ENCODE peak calls at places on chromosomes 5 and 9, in seven cellular contexts. R is aorta, I is upper lobe of right lung, S is lower lobe of right lung, A is dorsolateral prefrontal cortex, D is small intestine, C is neural progenitor cell. N is an unnamed sample.

GRCh38 chr9:18739641-18740318 is 265.8 kb downstream of the ADAMTSL1 start:
- DNase-seq in S (no peak), C (no peak), I (no peak), D (no peak), R (no peak), A (no peak), N (no peak)

GRCh38 chr5:60352992-60353391 is 347.0 kb downstream of the DEPDC1B start:
- DNase-seq in S (no peak), C (no peak), R (no peak), A (no peak), I (no peak), D (no peak), N (no peak)

GRCh38 chr9:86239053-86239770 is 20.2 kb downstream of the C9orf153 start:
- DNase-seq in R (no peak), A (no peak), S (no peak), D (no peak), I (no peak), C (no peak), N (no peak)

GRCh38 chr9:81844131-81844567 is 84.1 kb upstream of the SPATA31D4 start:
- DNase-seq in A (no peak), I (no peak), C (no peak), D (no peak), R (no peak), S (no peak), N (peak)

GRCh38 chr5:142671276-142671675 is 14.6 kb downstream of the FGF1 start:
- DNase-seq in A (no peak), S (no peak), R (no peak), I (no peak), D (no peak), C (no peak), N (no peak)

GRCh38 chr9:694499-695154 is 146.9 kb upstream of the DMRT1 start:
- DNase-seq in R (no peak), S (no peak), A (no peak), C (no peak), I (no peak), D (no peak), N (no peak)

GRCh38 chr9:12784461-12785250 is 9.8 kb downstream of the LURAP1L start:
- DNase-seq in D (no peak), C (no peak), I (peak), S (peak), R (peak), A (no peak), N (no peak)

GRCh38 chr5:95761771-95762680 is 30.9 kb downstream of the RHOBTB3 start:
- DNase-seq in D (no peak), I (no peak), S (no peak), R (no peak), A (no peak), C (no peak), N (no peak)

GRCh38 chr9:89378541-89378940 is 60.2 kb downstream of the SECISBP2 start:
- DNase-seq in S (no peak), I (no peak), C (no peak), R (no peak), D (no peak), A (no peak), N (no peak)

GRCh38 chr5:115309751-115310370 is 13.4 kb upstream of the CCDC112 start:
- DNase-seq in S (no peak), I (no peak), D (peak), R (no peak), A (no peak), C (peak), N (no peak)

GRCh38 chr5:26482817-26483375 is 555.5 kb downstream of the CDH9 start:
- DNase-seq in I (no peak), S (no peak), R (no peak), D (no peak), A (no peak), C (peak), N (no peak)

GRCh38 chr5:23930985-23931384 is 423.6 kb downstream of the PRDM9 start:
- DNase-seq in D (no peak), C (no peak), R (no peak), I (no peak), S (no peak), A (no peak), N (no peak)

GRCh38 chr9:128881884-128882676 is at the start of the genes KYAT1 and LRRC8A:
- DNase-seq in A (peak), C (peak), S (peak), I (peak), D (peak), R (peak), N (peak)

GRCh38 chr5:41841325-41841724 is 28.9 kb downstream of the OXCT1 start:
- DNase-seq in S (no peak), A (no peak), D (no peak), C (no peak), R (no peak), I (no peak), N (no peak)

GRCh38 chr5:58261605-58262004 is 198.3 kb downstream of the PLK2 start:
- DNase-seq in S (no peak), I (no peak), C (no peak), D (no peak), A (no peak), R (no peak), N (no peak)

GRCh38 chr5:157038568-157039187 is 20.2 kb downstream of the HAVCR1 start:
- DNase-seq in C (no peak), S (no peak), A (no peak), D (no peak), I (no peak), R (no peak), N (no peak)

GRCh38 chr9:38649731-38650363 is 29.5 kb upstream of the ANKRD18A start:
- DNase-seq in A (no peak), S (no peak), C (no peak), R (no peak), D (no peak), I (no peak), N (no peak)

GRCh38 chr5:134184155-134185135 is 7.7 kb upstream of the SKP1 start:
- DNase-seq in C (peak), A (peak), D (peak), I (peak), R (peak), S (peak), N (peak)

GRCh38 chr5:133409210-133409674 is 203.1 kb downstream of the FSTL4 start:
- DNase-seq in R (no peak), I (no peak), D (no peak), C (no peak), A (no peak), S (no peak), N (no peak)

GRCh38 chr5:108345541-108346171 is 36.2 kb downstream of the FBXL17 start:
- DNase-seq in S (no peak), C (peak), I (no peak), D (peak), A (no peak), R (no peak), N (no peak)

GRCh38 chr5:145536133-145536532 is 299.0 kb downstream of the PRELID2 start:
- DNase-seq in I (no peak), S (no peak), C (no peak), R (no peak), D (peak), A (no peak), N (no peak)

GRCh38 chr5:6159864-6160199 is 218.5 kb downstream of the MED10 start:
- DNase-seq in S (no peak), C (peak), R (no peak), D (no peak), I (no peak), A (no peak), N (peak)

GRCh38 chr5:131630208-131630962 is 4.6 kb downstream of the RAPGEF6 start:
- DNase-seq in D (no peak), R (no peak), A (no peak), I (no peak), C (no peak), S (no peak), N (no peak)

GRCh38 chr9:36337865-36338264 is 62.2 kb downstream of the RNF38 start:
- DNase-seq in D (no peak), A (no peak), S (no peak), R (no peak), I (no peak), C (no peak), N (no peak)

GRCh38 chr5:180313677-180314076 is 21.8 kb upstream of the MAPK9 start:
- DNase-seq in R (no peak), I (peak), A (no peak), C (no peak), D (peak), S (peak), N (no peak)

GRCh38 chr9:98635374-98635773 is 73.4 kb downstream of the GABBR2 start:
- DNase-seq in A (no peak), D (no peak), R (no peak), I (no peak), S (no peak), C (no peak), N (no peak)

GRCh38 chr5:32805966-32806626 is 95.0 kb downstream of the NPR3 start:
- DNase-seq in A (no peak), C (no peak), I (no peak), R (no peak), D (no peak), S (no peak), N (no peak)

GRCh38 chr9:34123682-34124081 is 2.8 kb downstream of the DCAF12 start:
- DNase-seq in I (no peak), R (no peak), A (no peak), D (peak), C (no peak), S (peak), N (no peak)

GRCh38 chr5:15008911-15009310 is 137.3 kb upstream of the ANKH start:
- DNase-seq in C (no peak), S (no peak), R (no peak), D (no peak), A (no peak), I (no peak), N (no peak)

GRCh38 chr5:56610093-56610698 is 205.2 kb upstream of the MAP3K1 start:
- DNase-seq in R (no peak), C (no peak), A (no peak), S (no peak), D (no peak), I (no peak), N (no peak)

GRCh38 chr5:174825587-174825986 is 101.2 kb downstream of the MSX2 start:
- DNase-seq in A (no peak), C (no peak), R (no peak), I (no peak), D (no peak), S (no peak), N (no peak)

GRCh38 chr9:545480-545879 is 296.0 kb upstream of the DMRT1 start:
- DNase-seq in D (no peak), R (no peak), S (no peak), A (peak), C (no peak), I (no peak), N (no peak)

GRCh38 chr9:2634158-2634557 is 12.6 kb downstream of the VLDLR start:
- DNase-seq in R (no peak), C (no peak), A (no peak), D (no peak), I (no peak), S (no peak), N (no peak)

GRCh38 chr9:38031594-38031993 is 37.4 kb downstream of the SHB start:
- DNase-seq in S (no peak), D (peak), C (no peak), A (no peak), R (no peak), I (no peak), N (no peak)

DNA sequence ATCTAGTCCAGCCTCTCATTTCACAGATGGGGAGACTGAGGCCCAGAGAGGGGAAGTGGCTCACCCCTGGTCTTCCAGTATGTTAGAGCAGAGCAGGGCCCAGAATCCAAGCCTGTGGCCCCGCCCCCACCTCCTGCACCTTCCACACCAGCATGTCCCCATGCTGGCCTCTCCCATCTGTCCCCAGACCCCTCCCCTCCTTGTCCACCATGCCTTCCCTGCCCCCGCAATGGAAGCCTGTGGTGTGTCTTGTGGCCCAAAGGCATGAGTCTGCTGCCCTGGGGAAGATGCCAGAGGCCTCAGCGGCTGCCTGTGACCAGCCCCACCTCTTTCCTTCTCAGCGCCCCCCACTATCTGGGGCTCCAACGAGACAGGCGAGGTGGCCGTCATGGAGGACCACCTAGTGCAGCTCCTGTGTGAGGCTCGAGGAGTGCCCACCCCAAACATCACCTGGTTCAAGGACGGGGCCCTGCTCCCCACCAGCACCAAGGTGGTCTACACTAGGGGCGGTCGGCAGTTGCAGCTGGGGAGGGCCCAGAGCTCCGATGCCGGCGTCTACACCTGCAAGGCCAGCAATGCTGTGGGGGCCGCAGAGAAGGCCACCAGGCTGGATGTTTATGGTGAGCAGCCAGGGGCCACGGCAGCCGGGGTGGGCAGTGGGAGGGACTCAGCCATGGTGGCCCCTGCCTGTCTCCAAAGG is 87.2 kb downstream of the HMCN2 start:
- DNase-seq in I (no peak), A (no peak), R (no peak), C (no peak), S (no peak), D (no peak), N (no peak)
- H3K27ac ChIP-seq in I (no peak), A (no peak), R (no peak), C (no peak), S (no peak), D (no peak), N (no peak)

DNA sequence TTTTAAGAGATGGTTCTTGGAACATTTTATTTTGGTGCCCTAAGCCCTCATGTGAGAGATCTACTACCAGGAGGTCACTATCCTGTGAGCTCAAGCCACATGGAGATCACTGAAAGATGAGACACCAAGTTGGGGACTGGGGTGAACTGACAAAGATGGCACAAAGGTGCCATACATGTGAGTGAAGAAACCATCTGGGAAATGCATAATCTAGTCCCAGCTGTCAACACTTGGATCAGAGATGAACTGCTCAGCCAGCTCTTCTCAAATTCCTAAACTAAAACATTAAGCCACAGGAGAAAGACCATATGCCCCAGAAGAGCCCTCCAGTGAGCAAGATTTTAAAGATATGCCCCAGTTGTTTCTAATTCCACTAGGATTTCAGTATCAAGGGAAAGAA is 22.2 kb upstream of the MYOT start:
- DNase-seq in R (no peak), I (no peak), A (no peak), D (no peak), S (no peak), C (no peak), N (no peak)
- H3K27ac ChIP-seq in R (no peak), I (no peak), A (no peak), D (no peak), S (no peak), C (no peak), N (no peak)

GRCh38 chr9:111282940-111283339 is 47.1 kb downstream of the OR2K2 start:
- DNase-seq in A (no peak), S (no peak), R (no peak), C (no peak), I (no peak), D (no peak), N (no peak)

GRCh38 chr9:111284703-111285102 is 45.3 kb downstream of the OR2K2 start:
- DNase-seq in R (no peak), S (no peak), A (no peak), I (no peak), C (no peak), D (no peak), N (no peak)

GRCh38 chr9:111287127-111287526 is 42.9 kb downstream of the OR2K2 start:
- DNase-seq in S (no peak), D (no peak), I (no peak), R (no peak), C (peak), A (no peak), N (no peak)
- H3K27ac ChIP-seq in S (no peak), D (no peak), I (no peak), R (no peak), C (no peak), A (no peak), N (no peak)

GRCh38 chr5:55104036-55104767 is 1.8 kb downstream of the GZMA start:
- DNase-seq in A (no peak), R (no peak), I (no peak), C (peak), S (no peak), D (no peak), N (no peak)
- H3K27ac ChIP-seq in A (no peak), R (no peak), I (no peak), C (no peak), S (no peak), D (no peak), N (no peak)

GRCh38 chr5:10725636-10726035 is 35.4 kb downstream of the DAP start:
- DNase-seq in I (no peak), A (no peak), R (no peak), D (no peak), C (no peak), S (no peak), N (no peak)
- H3K27ac ChIP-seq in I (peak), A (no peak), R (peak), D (no peak), C (no peak), S (peak), N (peak)

N was measured in caudate nucleus.